ENCODE peak calls at places on chromosomes 3 and 15, in five cellular contexts. One of them, this sample, is unnamed.

GRCh38 chr3:25120666-25121065 is 307.4 kb upstream of the RARB start:
- DNase-seq in substantia nigra: no peak
- DNase-seq in bronchial epithelial cell: no peak
- DNase-seq in myocyte: no peak
- DNase-seq in NCI-H1694: no peak
- DNase-seq in this sample: no peak

GRCh38 chr15:78264304-78265136 is at the start of gene DNAJA4:
- DNase-seq in myocyte: no peak
- DNase-seq in NCI-H1694: no peak
- DNase-seq in bronchial epithelial cell: no peak
- DNase-seq in substantia nigra: peak
- DNase-seq in this sample: no peak

GRCh38 chr3:38519651-38520050 is 23.5 kb downstream of the EXOG start:
- DNase-seq in NCI-H1694: no peak
- DNase-seq in myocyte: no peak
- DNase-seq in bronchial epithelial cell: no peak
- DNase-seq in substantia nigra: no peak
- DNase-seq in this sample: no peak

GRCh38 chr3:141797819-141798405 is 34.7 kb downstream of the GRK7 start:
- DNase-seq in NCI-H1694: no peak
- DNase-seq in substantia nigra: no peak
- DNase-seq in myocyte: no peak
- DNase-seq in bronchial epithelial cell: no peak
- DNase-seq in this sample: no peak

GRCh38 chr3:33119891-33120290 is 6.1 kb downstream of the CRTAP start:
- DNase-seq in NCI-H1694: no peak
- DNase-seq in myocyte: no peak
- DNase-seq in bronchial epithelial cell: no peak
- DNase-seq in substantia nigra: no peak
- DNase-seq in this sample: no peak

GRCh38 chr3:33131328-33132018 is 17.7 kb downstream of the CRTAP start:
- DNase-seq in substantia nigra: no peak
- DNase-seq in myocyte: peak
- DNase-seq in bronchial epithelial cell: peak
- DNase-seq in NCI-H1694: no peak
- DNase-seq in this sample: no peak

GRCh38 chr3:25151497-25151896 is 276.6 kb upstream of the RARB start:
- DNase-seq in bronchial epithelial cell: peak
- DNase-seq in substantia nigra: no peak
- DNase-seq in myocyte: no peak
- DNase-seq in NCI-H1694: no peak
- DNase-seq in this sample: no peak

GRCh38 chr3:98259707-98260106 is 4.3 kb upstream of the OR5H6 start:
- DNase-seq in myocyte: no peak
- DNase-seq in NCI-H1694: no peak
- DNase-seq in bronchial epithelial cell: peak
- DNase-seq in substantia nigra: no peak
- DNase-seq in this sample: no peak

GRCh38 chr3:170835346-170835745 is 34.6 kb downstream of the RPL22L1 start:
- DNase-seq in substantia nigra: no peak
- DNase-seq in myocyte: no peak
- DNase-seq in NCI-H1694: no peak
- DNase-seq in bronchial epithelial cell: no peak
- DNase-seq in this sample: no peak

GRCh38 chr3:111712294-111713180 is 117.4 kb upstream of the ZBED2 start:
- DNase-seq in bronchial epithelial cell: peak
- DNase-seq in myocyte: peak
- DNase-seq in NCI-H1694: peak
- DNase-seq in substantia nigra: no peak
- DNase-seq in this sample: no peak

GRCh38 chr3:124143047-124143446 is 151.1 kb upstream of the ROPN1 start:
- DNase-seq in bronchial epithelial cell: no peak
- DNase-seq in myocyte: no peak
- DNase-seq in substantia nigra: no peak
- DNase-seq in NCI-H1694: no peak
- DNase-seq in this sample: no peak

GRCh38 chr3:33652736-33653135 is 65.3 kb downstream of the CLASP2 start:
- DNase-seq in myocyte: peak
- DNase-seq in NCI-H1694: no peak
- DNase-seq in bronchial epithelial cell: no peak
- DNase-seq in substantia nigra: no peak
- DNase-seq in this sample: no peak

GRCh38 chr3:155019576-155019975 is 60.5 kb upstream of the MME start:
- DNase-seq in NCI-H1694: no peak
- DNase-seq in substantia nigra: no peak
- DNase-seq in bronchial epithelial cell: peak
- DNase-seq in myocyte: no peak
- DNase-seq in this sample: no peak

GRCh38 chr15:83106994-83107840 is at the start of gene TM6SF1:
- DNase-seq in bronchial epithelial cell: no peak
- DNase-seq in myocyte: peak
- DNase-seq in substantia nigra: no peak
- DNase-seq in NCI-H1694: no peak
- DNase-seq in this sample: no peak

GRCh38 chr15:87502173-87502572 is 754.4 kb downstream of the NTRK3 start:
- DNase-seq in bronchial epithelial cell: no peak
- DNase-seq in myocyte: no peak
- DNase-seq in substantia nigra: no peak
- DNase-seq in NCI-H1694: no peak
- DNase-seq in this sample: no peak

This sample was measured in mesenteric fat pad.